ENCODE peak calls at places on chromosomes 12 and 14, in eight cellular contexts. One of them, this sample, is unnamed.

GRCh38 chr14:20836668-20837338 is 34.2 kb upstream of the RNASE1 start:
- DNase-seq in stomach: peak; percentile 58
- DNase-seq in HepG2: peak; percentile 63
- DNase-seq in suprapubic skin: no peak
- DNase-seq in K562: peak; percentile 36
- DNase-seq in A549: peak; percentile 87
- DNase-seq in ovary: no peak
- DNase-seq in sigmoid colon: no peak
- DNase-seq in this sample: peak; percentile 28

GRCh38 chr14:60658909-60659585 is 9.8 kb upstream of the SIX1 start:
- DNase-seq in stomach: no peak
- DNase-seq in HepG2: peak; percentile 27
- DNase-seq in suprapubic skin: no peak
- DNase-seq in K562: no peak
- DNase-seq in A549: no peak
- DNase-seq in ovary: no peak
- DNase-seq in sigmoid colon: no peak
- DNase-seq in this sample: no peak

GRCh38 chr12:119182701-119183493 is 4.2 kb downstream of the HSPB8 start:
- DNase-seq in stomach: no peak
- DNase-seq in HepG2: no peak
- DNase-seq in suprapubic skin: no peak
- DNase-seq in K562: no peak
- DNase-seq in A549: no peak
- DNase-seq in ovary: no peak
- DNase-seq in sigmoid colon: no peak
- DNase-seq in this sample: no peak

GRCh38 chr12:57803317-57803893 is 15.1 kb downstream of the AVIL start:
- DNase-seq in stomach: peak; percentile 62
- DNase-seq in HepG2: peak; percentile 23
- DNase-seq in suprapubic skin: no peak
- DNase-seq in K562: peak; percentile 43
- DNase-seq in A549: peak; percentile 69
- DNase-seq in ovary: peak; percentile 58
- DNase-seq in sigmoid colon: no peak
- DNase-seq in this sample: no peak

GRCh38 chr12:121494093-121494787 is 86.6 kb downstream of the KDM2B start:
- DNase-seq in stomach: peak; percentile 46
- DNase-seq in HepG2: no peak
- DNase-seq in suprapubic skin: no peak
- DNase-seq in K562: peak; percentile 71
- DNase-seq in A549: peak; percentile 57
- DNase-seq in ovary: peak; percentile 60
- DNase-seq in sigmoid colon: no peak
- DNase-seq in this sample: peak; percentile 33

GRCh38 chr12:15770581-15770980 is 18.6 kb downstream of the EPS8 start:
- DNase-seq in stomach: no peak
- DNase-seq in HepG2: no peak
- DNase-seq in suprapubic skin: no peak
- DNase-seq in K562: no peak
- DNase-seq in A549: no peak
- DNase-seq in ovary: no peak
- DNase-seq in sigmoid colon: no peak
- DNase-seq in this sample: no peak

GRCh38 chr12:110591508-110592051 is 8.5 kb upstream of the PPTC7 start:
- DNase-seq in stomach: no peak
- DNase-seq in HepG2: peak; percentile 89
- DNase-seq in suprapubic skin: no peak
- DNase-seq in K562: no peak
- DNase-seq in A549: no peak
- DNase-seq in ovary: no peak
- DNase-seq in sigmoid colon: no peak
- DNase-seq in this sample: no peak

GRCh38 chr14:88384653-88385205 is 728 bp upstream of the SPATA7 start:
- DNase-seq in stomach: no peak
- DNase-seq in HepG2: no peak
- DNase-seq in suprapubic skin: no peak
- DNase-seq in K562: peak; percentile 6
- DNase-seq in A549: no peak
- DNase-seq in ovary: no peak
- DNase-seq in sigmoid colon: no peak
- DNase-seq in this sample: no peak

GRCh38 chr12:44697489-44697888 is 178.6 kb downstream of the NELL2 start:
- DNase-seq in stomach: no peak
- DNase-seq in HepG2: no peak
- DNase-seq in suprapubic skin: no peak
- DNase-seq in K562: no peak
- DNase-seq in A549: no peak
- DNase-seq in ovary: no peak
- DNase-seq in sigmoid colon: no peak
- DNase-seq in this sample: no peak

GRCh38 chr12:94244165-94245133 is 96.1 kb downstream of the PLXNC1 start:
- DNase-seq in stomach: peak; percentile 34
- DNase-seq in HepG2: no peak
- DNase-seq in suprapubic skin: no peak
- DNase-seq in K562: peak; percentile 54
- DNase-seq in A549: no peak
- DNase-seq in ovary: no peak
- DNase-seq in sigmoid colon: no peak
- DNase-seq in this sample: no peak

GRCh38 chr14:24398943-24399801 is at the start of gene NYNRIN:
- DNase-seq in stomach: peak; percentile 40
- DNase-seq in HepG2: no peak
- DNase-seq in suprapubic skin: peak; percentile 73
- DNase-seq in K562: peak; percentile 42
- DNase-seq in A549: no peak
- DNase-seq in ovary: peak; percentile 78
- DNase-seq in sigmoid colon: peak; percentile 82
- DNase-seq in this sample: no peak

GRCh38 chr14:21924479-21924878 is 250.9 kb upstream of the OR4E1 start:
- DNase-seq in stomach: no peak
- DNase-seq in HepG2: no peak
- DNase-seq in suprapubic skin: no peak
- DNase-seq in K562: no peak
- DNase-seq in A549: no peak
- DNase-seq in ovary: no peak
- DNase-seq in sigmoid colon: no peak
- DNase-seq in this sample: no peak

GRCh38 chr14:81837304-81837703 is 303.7 kb upstream of the SEL1L start:
- DNase-seq in stomach: no peak
- DNase-seq in HepG2: no peak
- DNase-seq in suprapubic skin: no peak
- DNase-seq in K562: no peak
- DNase-seq in A549: no peak
- DNase-seq in ovary: no peak
- DNase-seq in sigmoid colon: no peak
- DNase-seq in this sample: no peak
- TF ChIP-seq EP300 in stomach: no peak
- TF ChIP-seq EP300 in HepG2: no peak
- TF ChIP-seq EP300 in suprapubic skin: no peak
- TF ChIP-seq EP300 in K562: no peak
- TF ChIP-seq EP300 in A549: no peak
- TF ChIP-seq EP300 in ovary: no peak
- TF ChIP-seq EP300 in sigmoid colon: no peak
- TF ChIP-seq EP300 in this sample: no peak

GRCh38 chr14:58408681-58409080 is 13.0 kb downstream of the TOMM20L start:
- DNase-seq in stomach: no peak
- DNase-seq in HepG2: no peak
- DNase-seq in suprapubic skin: no peak
- DNase-seq in K562: no peak
- DNase-seq in A549: no peak
- DNase-seq in ovary: no peak
- DNase-seq in sigmoid colon: no peak
- DNase-seq in this sample: no peak
- H3K27ac ChIP-seq in stomach: no peak overlapping the region
- H3K27ac ChIP-seq in HepG2: no peak overlapping the region
- H3K27ac ChIP-seq in suprapubic skin: no peak overlapping the region
- H3K27ac ChIP-seq in K562: no peak overlapping the region
- H3K27ac ChIP-seq in A549: no peak overlapping the region
- H3K27ac ChIP-seq in ovary: no peak overlapping the region
- H3K27ac ChIP-seq in sigmoid colon: no peak overlapping the region
- H3K27ac ChIP-seq in this sample: no peak overlapping the region

GRCh38 chr14:57979376-57980048 is 113.6 kb upstream of the SLC35F4 start:
- DNase-seq in stomach: no peak
- DNase-seq in HepG2: no peak
- DNase-seq in suprapubic skin: no peak
- DNase-seq in K562: no peak
- DNase-seq in A549: no peak
- DNase-seq in ovary: no peak
- DNase-seq in sigmoid colon: no peak
- DNase-seq in this sample: no peak

GRCh38 chr14:57982161-57982560 is 116.3 kb upstream of the SLC35F4 start:
- DNase-seq in stomach: no peak
- DNase-seq in HepG2: no peak
- DNase-seq in suprapubic skin: no peak
- DNase-seq in K562: no peak
- DNase-seq in A549: no peak
- DNase-seq in ovary: no peak
- DNase-seq in sigmoid colon: no peak
- DNase-seq in this sample: no peak

GRCh38 chr14:57987051-57987450 is 121.2 kb upstream of the SLC35F4 start:
- DNase-seq in stomach: no peak
- DNase-seq in HepG2: no peak
- DNase-seq in suprapubic skin: no peak
- DNase-seq in K562: no peak
- DNase-seq in A549: no peak
- DNase-seq in ovary: no peak
- DNase-seq in sigmoid colon: no peak
- DNase-seq in this sample: no peak

GRCh38 chr14:57983235-57983634 is 117.3 kb upstream of the SLC35F4 start:
- DNase-seq in stomach: no peak
- DNase-seq in HepG2: no peak
- DNase-seq in suprapubic skin: no peak
- DNase-seq in K562: no peak
- DNase-seq in A549: no peak
- DNase-seq in ovary: no peak
- DNase-seq in sigmoid colon: no peak
- DNase-seq in this sample: no peak

GRCh38 chr14:57982802-57983201 is 116.9 kb upstream of the SLC35F4 start:
- DNase-seq in stomach: no peak
- DNase-seq in HepG2: no peak
- DNase-seq in suprapubic skin: no peak
- DNase-seq in K562: no peak
- DNase-seq in A549: no peak
- DNase-seq in ovary: peak; percentile 40
- DNase-seq in sigmoid colon: no peak
- DNase-seq in this sample: no peak
- TF ChIP-seq EP300 in stomach: no peak
- TF ChIP-seq EP300 in HepG2: no peak
- TF ChIP-seq EP300 in suprapubic skin: no peak
- TF ChIP-seq EP300 in K562: no peak
- TF ChIP-seq EP300 in A549: no peak
- TF ChIP-seq EP300 in ovary: no peak
- TF ChIP-seq EP300 in sigmoid colon: no peak
- TF ChIP-seq EP300 in this sample: no peak

GRCh38 chr12:126212827-126213226 is 1147.6 kb downstream of the AACS start:
- DNase-seq in stomach: no peak
- DNase-seq in HepG2: no peak
- DNase-seq in suprapubic skin: no peak
- DNase-seq in K562: no peak
- DNase-seq in A549: no peak
- DNase-seq in ovary: no peak
- DNase-seq in sigmoid colon: no peak
- DNase-seq in this sample: no peak
- H3K27ac ChIP-seq in stomach: no peak overlapping the region
- H3K27ac ChIP-seq in HepG2: no peak overlapping the region
- H3K27ac ChIP-seq in suprapubic skin: no peak overlapping the region
- H3K27ac ChIP-seq in K562: no peak overlapping the region
- H3K27ac ChIP-seq in A549: no peak overlapping the region
- H3K27ac ChIP-seq in ovary: no peak overlapping the region
- H3K27ac ChIP-seq in sigmoid colon: no peak overlapping the region
- H3K27ac ChIP-seq in this sample: no peak overlapping the region

GRCh38 chr14:100692859-100693558 is 33.7 kb upstream of the DLK1 start:
- DNase-seq in stomach: no peak
- DNase-seq in HepG2: peak; percentile 65
- DNase-seq in suprapubic skin: no peak
- DNase-seq in K562: no peak
- DNase-seq in A549: peak; percentile 93
- DNase-seq in ovary: no peak
- DNase-seq in sigmoid colon: no peak
- DNase-seq in this sample: no peak
- TF ChIP-seq EP300 in stomach: no peak
- TF ChIP-seq EP300 in HepG2: peak; percentile 53
- TF ChIP-seq EP300 in suprapubic skin: no peak
- TF ChIP-seq EP300 in K562: no peak
- TF ChIP-seq EP300 in A549: no peak
- TF ChIP-seq EP300 in ovary: no peak
- TF ChIP-seq EP300 in sigmoid colon: no peak
- TF ChIP-seq EP300 in this sample: no peak

DNA sequence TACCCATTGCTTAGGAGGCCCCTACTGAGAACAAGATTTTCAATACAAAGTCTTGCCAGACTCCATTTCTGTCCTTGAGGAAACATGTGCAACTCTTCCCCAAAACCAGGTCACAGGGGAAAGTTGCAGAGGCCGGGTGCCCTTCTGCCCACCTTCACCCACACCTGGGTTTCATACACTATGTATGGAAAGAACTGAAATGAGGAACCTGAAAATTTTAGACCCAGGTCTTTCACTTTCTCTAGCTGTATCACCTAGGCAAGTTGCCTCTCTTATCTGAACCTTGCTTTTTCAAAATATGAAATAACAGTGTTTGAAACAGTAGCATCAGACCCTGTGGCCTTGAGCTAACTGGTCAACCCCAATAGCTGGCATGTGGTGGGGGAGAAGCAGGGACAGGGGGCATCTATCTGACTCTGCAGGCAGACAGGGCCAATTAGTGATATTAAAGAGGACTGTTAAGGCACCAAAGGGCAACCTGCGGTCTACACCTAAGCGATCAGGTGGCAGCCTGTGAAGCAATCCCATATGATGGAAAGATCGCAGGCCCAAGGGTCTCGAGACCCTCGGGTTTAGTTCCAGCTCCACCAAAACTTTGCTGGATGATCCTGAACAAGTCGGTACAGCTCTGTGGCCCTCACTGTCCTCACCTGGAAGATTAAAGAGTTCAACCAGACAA is 346.5 kb downstream of the BCL11B start:
- DNase-seq in stomach: no peak
- DNase-seq in HepG2: no peak
- DNase-seq in suprapubic skin: peak; percentile 45
- DNase-seq in K562: no peak
- DNase-seq in A549: no peak
- DNase-seq in ovary: no peak
- DNase-seq in sigmoid colon: peak; percentile 28
- DNase-seq in this sample: no peak
- H3K27ac ChIP-seq in stomach: no peak overlapping the region
- H3K27ac ChIP-seq in HepG2: no peak overlapping the region
- H3K27ac ChIP-seq in suprapubic skin: no peak overlapping the region
- H3K27ac ChIP-seq in K562: no peak overlapping the region
- H3K27ac ChIP-seq in A549: no peak overlapping the region
- H3K27ac ChIP-seq in ovary: no peak overlapping the region
- H3K27ac ChIP-seq in sigmoid colon: no peak overlapping the region
- H3K27ac ChIP-seq in this sample: no peak overlapping the region

DNA sequence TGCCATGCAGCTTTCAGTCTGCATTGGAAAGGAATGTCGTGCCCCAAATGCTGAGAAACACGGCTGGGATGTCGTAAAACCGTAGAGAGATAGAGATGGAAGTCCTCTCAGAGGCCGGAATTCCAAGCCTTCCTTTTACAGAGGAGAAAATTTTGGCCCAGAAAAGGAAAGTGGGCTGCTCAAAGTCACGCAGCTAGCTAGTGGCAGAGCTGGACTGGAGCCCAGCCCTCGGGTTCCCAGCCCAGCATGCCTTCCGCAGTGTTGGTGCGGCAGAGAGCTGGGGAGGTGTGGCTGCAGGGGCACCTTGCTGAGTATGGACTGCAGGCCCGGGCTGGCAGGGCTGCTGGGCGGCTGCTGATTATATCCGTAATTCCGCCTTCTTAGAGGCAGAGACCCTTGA is 50.3 kb downstream of the KCNA1 start:
- DNase-seq in stomach: no peak
- DNase-seq in HepG2: no peak
- DNase-seq in suprapubic skin: no peak
- DNase-seq in K562: no peak
- DNase-seq in A549: no peak
- DNase-seq in ovary: no peak
- DNase-seq in sigmoid colon: peak; percentile 79
- DNase-seq in this sample: no peak
- TF ChIP-seq EP300 in stomach: no peak
- TF ChIP-seq EP300 in HepG2: no peak
- TF ChIP-seq EP300 in suprapubic skin: no peak
- TF ChIP-seq EP300 in K562: no peak
- TF ChIP-seq EP300 in A549: no peak
- TF ChIP-seq EP300 in ovary: no peak
- TF ChIP-seq EP300 in sigmoid colon: no peak
- TF ChIP-seq EP300 in this sample: no peak